ENCODE peak calls at places on chromosomes 16 and 17, in ten cellular contexts. O, U, D, S, E, B, G, Q, K and J are unnamed samples.
A peak's percentile ranks its signal among the peaks of the same experiment; 100 is the strongest.

GRCh38 chr16:2043980-2044451 is 3.6 kb downstream of the NTHL1 start:
- DNase-seq in Q (no peak), O (no peak), B (no peak), D (peak; percentile 71), U (no peak), K (peak; percentile 68), S (no peak), E (no peak), G (peak; percentile 55), J (no peak)

GRCh38 chr16:81752225-81752875 is 26.7 kb upstream of the PLCG2 start:
- DNase-seq in K (peak; percentile 63), G (peak; percentile 70), Q (no peak), B (no peak), D (peak; percentile 52), S (peak; percentile 68), E (peak; percentile 80), O (no peak), U (no peak), J (no peak)

GRCh38 chr17:69596141-69596540 is 181.6 kb downstream of the MAP2K6 start:
- DNase-seq in G (no peak), S (no peak), D (no peak), U (no peak), E (no peak), K (no peak), B (no peak), O (no peak), Q (no peak), J (no peak)

GRCh38 chr17:82330322-82331239 is 3.0 kb downstream of the SECTM1 start:
- DNase-seq in U (peak; percentile 78), Q (no peak), G (no peak), B (no peak), D (no peak), K (no peak), E (no peak), S (no peak), O (no peak), J (no peak)

GRCh38 chr16:8674413-8675022 is at the start of gene ABAT:
- DNase-seq in S (peak; percentile 92), D (peak; percentile 93), O (peak; percentile 92), G (peak; percentile 89), E (peak; percentile 94), Q (peak; percentile 93), B (peak; percentile 77), U (peak; percentile 92), K (peak; percentile 88), J (peak; percentile 97)

GRCh38 chr17:13560935-13561334 is 40.8 kb downstream of the HS3ST3A1 start:
- DNase-seq in O (no peak), E (no peak), B (no peak), U (no peak), D (no peak), S (no peak), K (no peak), Q (no peak), G (no peak), J (no peak)

GRCh38 chr16:2364638-2365210 is 24.2 kb upstream of the ABCA3 start:
- DNase-seq in B (no peak), G (no peak), O (no peak), K (no peak), U (no peak), Q (no peak), D (no peak), S (no peak), E (no peak), J (no peak)

GRCh38 chr17:42484304-42484703 is 25.6 kb downstream of the ATP6V0A1 start:
- DNase-seq in Q (no peak), G (no peak), B (peak; percentile 69), O (peak; percentile 90), K (no peak), U (no peak), D (no peak), E (no peak), S (peak; percentile 20), J (peak; percentile 77)

GRCh38 chr17:15456972-15457722 is 10.3 kb downstream of the CDRT4 start:
- DNase-seq in G (peak; percentile 69), E (peak; percentile 79), D (no peak), B (no peak), Q (no peak), O (no peak), S (peak; percentile 47), U (peak; percentile 85), K (peak; percentile 59), J (no peak)

GRCh38 chr16:56547120-56547948 is 17.5 kb upstream of the MT4 start:
- DNase-seq in D (no peak), G (no peak), O (no peak), U (no peak), E (no peak), K (no peak), S (no peak), B (no peak), Q (no peak), J (no peak)

GRCh38 chr17:39486242-39486641 is 25.0 kb downstream of the CDK12 start:
- DNase-seq in G (no peak), K (no peak), U (no peak), B (no peak), Q (no peak), E (no peak), S (no peak), D (peak; percentile 8), O (no peak), J (no peak)
- H3K27ac ChIP-seq in G (no peak overlapping the region), K (no peak overlapping the region), U (no peak overlapping the region), B (no peak overlapping the region), Q (peak overlapping the region; percentile 83), E (no peak overlapping the region), S (no peak overlapping the region), D (no peak overlapping the region), O (no peak overlapping the region), J (no peak overlapping the region)

DNA sequence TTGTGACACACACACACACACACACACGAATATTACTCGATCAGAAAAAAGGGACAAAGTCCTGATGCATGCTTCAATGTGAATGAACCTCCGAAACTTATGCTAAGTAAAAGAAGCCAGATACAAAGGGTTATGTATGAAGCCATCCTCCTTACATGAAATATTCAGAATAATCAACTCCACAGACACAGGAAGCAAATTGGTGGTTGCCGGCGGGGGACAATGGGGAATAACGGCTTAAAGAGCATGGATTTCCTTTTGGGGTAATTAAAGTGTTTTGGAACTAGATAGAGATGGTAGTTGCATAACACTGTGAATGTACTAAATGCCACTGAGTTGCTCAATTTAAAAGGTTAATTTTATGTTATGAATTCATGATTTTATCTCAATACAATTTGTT is 8.1 kb upstream of the CACNG5 start:
- DNase-seq in G (no peak), Q (no peak), U (no peak), D (no peak), O (no peak), E (no peak), S (no peak), K (no peak), B (no peak), J (no peak)
- H3K27ac ChIP-seq in G (no peak overlapping the region), Q (no peak overlapping the region), U (no peak overlapping the region), D (no peak overlapping the region), O (no peak overlapping the region), E (no peak overlapping the region), S (no peak overlapping the region), K (no peak overlapping the region), B (no peak overlapping the region), J (no peak overlapping the region)

GRCh38 chr17:39170051-39170450 is 4.1 kb upstream of the ARL5C start:
- DNase-seq in E (no peak), U (no peak), S (no peak), O (no peak), G (no peak), Q (no peak), K (no peak), B (no peak), D (no peak), J (no peak)

GRCh38 chr17:39167492-39167891 is 1.5 kb upstream of the ARL5C start:
- DNase-seq in E (no peak), G (no peak), O (no peak), S (peak; percentile 37), U (no peak), Q (no peak), B (no peak), D (no peak), K (peak; percentile 50), J (no peak)

GRCh38 chr17:39170558-39170957 is 4.6 kb upstream of the ARL5C start:
- DNase-seq in Q (no peak), K (no peak), G (no peak), U (no peak), E (no peak), B (no peak), D (no peak), S (no peak), O (no peak), J (no peak)

GRCh38 chr17:39169518-39169917 is 3.6 kb upstream of the ARL5C start:
- DNase-seq in D (no peak), B (no peak), U (no peak), K (no peak), Q (no peak), S (no peak), O (no peak), G (no peak), E (no peak), J (no peak)

GRCh38 chr17:39169101-39169500 is 3.1 kb upstream of the ARL5C start:
- DNase-seq in K (no peak), D (no peak), G (no peak), U (no peak), O (no peak), Q (no peak), B (no peak), E (no peak), S (no peak), J (no peak)
- H3K27ac ChIP-seq in K (no peak overlapping the region), D (no peak overlapping the region), G (no peak overlapping the region), U (no peak overlapping the region), O (no peak overlapping the region), Q (no peak overlapping the region), B (no peak overlapping the region), E (no peak overlapping the region), S (no peak overlapping the region), J (no peak overlapping the region)

GRCh38 chr17:79835470-79835899 is 3.8 kb downstream of the CBX4 start:
- DNase-seq in K (no peak), U (no peak), S (no peak), E (no peak), D (no peak), O (peak; percentile 45), B (no peak), G (no peak), Q (no peak), J (no peak)
- H3K27ac ChIP-seq in K (no peak overlapping the region), U (no peak overlapping the region), S (no peak overlapping the region), E (no peak overlapping the region), D (peak overlapping the region; percentile 96), O (no peak overlapping the region), B (no peak overlapping the region), G (no peak overlapping the region), Q (peak overlapping the region; percentile 95), J (no peak overlapping the region)

DNA sequence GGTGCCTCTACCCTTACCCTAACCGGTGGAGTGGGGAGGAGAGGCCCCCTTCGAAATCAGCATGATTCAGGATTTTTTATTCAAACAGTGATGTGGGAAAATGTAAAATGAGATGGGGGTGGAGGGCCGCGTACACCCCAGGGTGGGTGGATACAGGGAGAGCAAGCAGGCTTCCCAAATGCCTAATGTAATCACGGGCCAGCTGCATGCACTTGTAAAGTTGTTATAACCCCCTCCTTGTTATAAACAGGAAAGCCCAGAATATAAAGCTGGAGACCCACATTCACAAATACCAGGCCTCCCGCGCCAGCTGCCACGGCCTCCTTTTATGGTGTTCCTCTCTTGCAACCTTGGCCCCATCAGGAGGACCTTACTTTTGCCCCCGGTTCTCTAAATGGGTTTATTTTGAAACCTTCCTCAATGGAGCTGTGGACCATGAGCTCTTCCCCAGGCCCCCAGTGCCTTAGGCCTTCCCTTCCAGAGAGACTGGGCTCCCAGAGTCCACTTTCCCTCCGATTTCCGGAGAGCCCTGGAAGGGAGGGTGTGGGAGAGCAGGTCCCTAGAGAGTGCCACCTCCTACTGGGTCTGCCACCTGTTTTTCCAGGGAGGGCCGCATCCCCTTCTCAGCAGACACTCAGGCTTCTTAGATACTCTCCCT is 906 bp upstream of the FOXL1 start:
- DNase-seq in O (no peak), D (no peak), U (no peak), S (no peak), E (peak; percentile 74), K (no peak), B (no peak), Q (no peak), G (no peak), J (no peak)
- H3K27ac ChIP-seq in O (no peak overlapping the region), D (peak overlapping the region; percentile 75), U (no peak overlapping the region), S (no peak overlapping the region), E (peak overlapping the region; percentile 99), K (peak overlapping the region; percentile 88), B (no peak overlapping the region), Q (peak overlapping the region; percentile 82), G (peak overlapping the region; percentile 97), J (no peak overlapping the region)